ENCODE peak calls at places on chromosomes 2 and 18, in nine cellular contexts. One of them, this sample, is unnamed.

GRCh38 chr2:26568076-26568890 is 72.9 kb downstream of the CIB4 start:
- DNase-seq in cardiac muscle cell: no peak
- DNase-seq in prostate gland: no peak
- DNase-seq in spleen: peak
- DNase-seq in adrenal gland: no peak
- DNase-seq in brain microvascular endothelial cell: no peak
- DNase-seq in cardiac fibroblast: no peak
- DNase-seq in foreskin fibroblast: no peak
- DNase-seq in Panc1: no peak
- DNase-seq in this sample: no peak

GRCh38 chr2:74715071-74715791 is 61.2 kb downstream of the SEMA4F start:
- DNase-seq in cardiac muscle cell: peak
- DNase-seq in prostate gland: peak
- DNase-seq in adrenal gland: peak
- DNase-seq in spleen: peak
- DNase-seq in foreskin fibroblast: peak
- DNase-seq in Panc1: peak
- DNase-seq in brain microvascular endothelial cell: peak
- DNase-seq in cardiac fibroblast: peak
- DNase-seq in this sample: peak

GRCh38 chr2:119182046-119182445 is 23.5 kb upstream of the C1QL2 start:
- DNase-seq in brain microvascular endothelial cell: no peak
- DNase-seq in foreskin fibroblast: no peak
- DNase-seq in cardiac muscle cell: no peak
- DNase-seq in adrenal gland: no peak
- DNase-seq in prostate gland: no peak
- DNase-seq in spleen: no peak
- DNase-seq in cardiac fibroblast: no peak
- DNase-seq in Panc1: no peak
- DNase-seq in this sample: no peak

GRCh38 chr2:241272298-241272721 is 43.2 kb downstream of the HDLBP start:
- DNase-seq in cardiac muscle cell: peak
- DNase-seq in Panc1: no peak
- DNase-seq in adrenal gland: peak
- DNase-seq in spleen: peak
- DNase-seq in brain microvascular endothelial cell: no peak
- DNase-seq in cardiac fibroblast: no peak
- DNase-seq in prostate gland: peak
- DNase-seq in foreskin fibroblast: no peak
- DNase-seq in this sample: peak

GRCh38 chr2:43818761-43819160 is 19.9 kb downstream of the ABCG5 start:
- DNase-seq in cardiac muscle cell: no peak
- DNase-seq in prostate gland: no peak
- DNase-seq in cardiac fibroblast: peak
- DNase-seq in brain microvascular endothelial cell: peak
- DNase-seq in foreskin fibroblast: peak
- DNase-seq in adrenal gland: peak
- DNase-seq in Panc1: no peak
- DNase-seq in spleen: no peak
- DNase-seq in this sample: peak

GRCh38 chr2:174334278-174334715 is 457 bp upstream of the SP9 start:
- DNase-seq in foreskin fibroblast: no peak
- DNase-seq in adrenal gland: no peak
- DNase-seq in Panc1: no peak
- DNase-seq in brain microvascular endothelial cell: no peak
- DNase-seq in spleen: no peak
- DNase-seq in cardiac fibroblast: no peak
- DNase-seq in cardiac muscle cell: no peak
- DNase-seq in prostate gland: no peak
- DNase-seq in this sample: no peak

GRCh38 chr18:27188309-27188708 is 3.2 kb upstream of the CHST9 start:
- DNase-seq in prostate gland: no peak
- DNase-seq in cardiac fibroblast: no peak
- DNase-seq in brain microvascular endothelial cell: no peak
- DNase-seq in Panc1: no peak
- DNase-seq in spleen: no peak
- DNase-seq in cardiac muscle cell: no peak
- DNase-seq in foreskin fibroblast: no peak
- DNase-seq in adrenal gland: no peak
- DNase-seq in this sample: no peak

GRCh38 chr18:74255022-74255658 is 36.6 kb downstream of the CYB5A start:
- DNase-seq in prostate gland: peak
- DNase-seq in cardiac muscle cell: no peak
- DNase-seq in Panc1: no peak
- DNase-seq in cardiac fibroblast: no peak
- DNase-seq in adrenal gland: no peak
- DNase-seq in brain microvascular endothelial cell: no peak
- DNase-seq in spleen: no peak
- DNase-seq in foreskin fibroblast: no peak
- DNase-seq in this sample: peak

GRCh38 chr2:8430628-8431027 is 251.2 kb upstream of the ID2 start:
- DNase-seq in cardiac muscle cell: no peak
- DNase-seq in Panc1: no peak
- DNase-seq in adrenal gland: no peak
- DNase-seq in spleen: no peak
- DNase-seq in prostate gland: no peak
- DNase-seq in cardiac fibroblast: no peak
- DNase-seq in brain microvascular endothelial cell: no peak
- DNase-seq in foreskin fibroblast: no peak
- DNase-seq in this sample: no peak

GRCh38 chr2:190515687-190516086 is 18.8 kb downstream of the NEMP2 start:
- DNase-seq in cardiac muscle cell: no peak
- DNase-seq in prostate gland: no peak
- DNase-seq in Panc1: no peak
- DNase-seq in cardiac fibroblast: no peak
- DNase-seq in adrenal gland: no peak
- DNase-seq in foreskin fibroblast: no peak
- DNase-seq in brain microvascular endothelial cell: no peak
- DNase-seq in spleen: no peak
- DNase-seq in this sample: no peak

GRCh38 chr2:196066794-196067382 is 1.7 kb downstream of the DNAH7 start:
- DNase-seq in adrenal gland: no peak
- DNase-seq in cardiac muscle cell: peak
- DNase-seq in foreskin fibroblast: peak
- DNase-seq in brain microvascular endothelial cell: no peak
- DNase-seq in prostate gland: no peak
- DNase-seq in Panc1: no peak
- DNase-seq in spleen: no peak
- DNase-seq in cardiac fibroblast: peak
- DNase-seq in this sample: peak

GRCh38 chr2:107801498-107801897 is 25.2 kb upstream of the RGPD4 start:
- DNase-seq in foreskin fibroblast: no peak
- DNase-seq in adrenal gland: no peak
- DNase-seq in prostate gland: no peak
- DNase-seq in cardiac fibroblast: no peak
- DNase-seq in cardiac muscle cell: no peak
- DNase-seq in brain microvascular endothelial cell: no peak
- DNase-seq in Panc1: no peak
- DNase-seq in spleen: no peak
- DNase-seq in this sample: no peak

GRCh38 chr2:112706170-112706664 is 14.6 kb upstream of the NT5DC4 start:
- DNase-seq in prostate gland: no peak
- DNase-seq in Panc1: no peak
- DNase-seq in adrenal gland: no peak
- DNase-seq in cardiac muscle cell: no peak
- DNase-seq in brain microvascular endothelial cell: peak
- DNase-seq in spleen: no peak
- DNase-seq in foreskin fibroblast: no peak
- DNase-seq in cardiac fibroblast: no peak
- DNase-seq in this sample: peak

GRCh38 chr18:46488472-46489213 is 168.4 kb downstream of the LOXHD1 start:
- DNase-seq in Panc1: no peak
- DNase-seq in cardiac fibroblast: no peak
- DNase-seq in brain microvascular endothelial cell: no peak
- DNase-seq in adrenal gland: no peak
- DNase-seq in foreskin fibroblast: no peak
- DNase-seq in spleen: no peak
- DNase-seq in cardiac muscle cell: no peak
- DNase-seq in prostate gland: no peak
- DNase-seq in this sample: no peak

GRCh38 chr2:138823651-138824050 is 43.5 kb upstream of the NXPH2 start:
- DNase-seq in foreskin fibroblast: no peak
- DNase-seq in brain microvascular endothelial cell: no peak
- DNase-seq in cardiac fibroblast: no peak
- DNase-seq in adrenal gland: no peak
- DNase-seq in Panc1: no peak
- DNase-seq in cardiac muscle cell: no peak
- DNase-seq in prostate gland: no peak
- DNase-seq in spleen: no peak
- DNase-seq in this sample: no peak

GRCh38 chr2:80256396-80257167 is 48.0 kb downstream of the LRRTM1 start:
- DNase-seq in cardiac muscle cell: peak
- DNase-seq in adrenal gland: no peak
- DNase-seq in spleen: no peak
- DNase-seq in brain microvascular endothelial cell: no peak
- DNase-seq in cardiac fibroblast: peak
- DNase-seq in prostate gland: no peak
- DNase-seq in Panc1: no peak
- DNase-seq in foreskin fibroblast: no peak
- DNase-seq in this sample: peak

GRCh38 chr18:49648326-49648725 is 86.5 kb downstream of the LIPG start:
- DNase-seq in spleen: peak
- DNase-seq in adrenal gland: no peak
- DNase-seq in prostate gland: no peak
- DNase-seq in cardiac fibroblast: no peak
- DNase-seq in Panc1: no peak
- DNase-seq in foreskin fibroblast: no peak
- DNase-seq in brain microvascular endothelial cell: no peak
- DNase-seq in cardiac muscle cell: no peak
- DNase-seq in this sample: no peak

GRCh38 chr18:49647496-49648168 is 85.8 kb downstream of the LIPG start:
- DNase-seq in Panc1: no peak
- DNase-seq in adrenal gland: no peak
- DNase-seq in prostate gland: no peak
- DNase-seq in cardiac fibroblast: peak
- DNase-seq in foreskin fibroblast: peak
- DNase-seq in cardiac muscle cell: no peak
- DNase-seq in spleen: peak
- DNase-seq in brain microvascular endothelial cell: peak
- DNase-seq in this sample: no peak

GRCh38 chr18:49645836-49646235 is 84.0 kb downstream of the LIPG start:
- DNase-seq in brain microvascular endothelial cell: peak
- DNase-seq in Panc1: no peak
- DNase-seq in cardiac fibroblast: peak
- DNase-seq in prostate gland: no peak
- DNase-seq in spleen: peak
- DNase-seq in adrenal gland: no peak
- DNase-seq in cardiac muscle cell: no peak
- DNase-seq in foreskin fibroblast: peak
- DNase-seq in this sample: peak

GRCh38 chr18:49646864-49647263 is 85.0 kb downstream of the LIPG start:
- DNase-seq in brain microvascular endothelial cell: no peak
- DNase-seq in cardiac muscle cell: no peak
- DNase-seq in foreskin fibroblast: no peak
- DNase-seq in cardiac fibroblast: no peak
- DNase-seq in spleen: peak
- DNase-seq in Panc1: no peak
- DNase-seq in adrenal gland: no peak
- DNase-seq in prostate gland: no peak
- DNase-seq in this sample: no peak

GRCh38 chr18:49645196-49645595 is 83.3 kb downstream of the LIPG start:
- DNase-seq in prostate gland: no peak
- DNase-seq in adrenal gland: no peak
- DNase-seq in cardiac fibroblast: no peak
- DNase-seq in spleen: peak
- DNase-seq in foreskin fibroblast: no peak
- DNase-seq in Panc1: no peak
- DNase-seq in brain microvascular endothelial cell: no peak
- DNase-seq in cardiac muscle cell: no peak
- DNase-seq in this sample: no peak
- TF ChIP-seq CTCF in prostate gland: no peak
- TF ChIP-seq CTCF in adrenal gland: no peak
- TF ChIP-seq CTCF in cardiac fibroblast: no peak
- TF ChIP-seq CTCF in spleen: no peak
- TF ChIP-seq CTCF in foreskin fibroblast: no peak
- TF ChIP-seq CTCF in Panc1: no peak
- TF ChIP-seq CTCF in brain microvascular endothelial cell: no peak
- TF ChIP-seq CTCF in cardiac muscle cell: no peak
- TF ChIP-seq CTCF in this sample: no peak

GRCh38 chr18:76953186-76953982 is 131.0 kb downstream of the ZNF236 start:
- DNase-seq in prostate gland: peak
- DNase-seq in cardiac fibroblast: no peak
- DNase-seq in adrenal gland: peak
- DNase-seq in foreskin fibroblast: no peak
- DNase-seq in spleen: no peak
- DNase-seq in Panc1: no peak
- DNase-seq in brain microvascular endothelial cell: no peak
- DNase-seq in cardiac muscle cell: no peak
- DNase-seq in this sample: peak
- H3K4me3 ChIP-seq in prostate gland: no peak
- H3K4me3 ChIP-seq in cardiac fibroblast: no peak
- H3K4me3 ChIP-seq in adrenal gland: no peak
- H3K4me3 ChIP-seq in foreskin fibroblast: no peak
- H3K4me3 ChIP-seq in spleen: no peak
- H3K4me3 ChIP-seq in Panc1: no peak
- H3K4me3 ChIP-seq in brain microvascular endothelial cell: no peak
- H3K4me3 ChIP-seq in cardiac muscle cell: no peak
- H3K4me3 ChIP-seq in this sample: no peak

GRCh38 chr2:105092797-105093196 is 54.9 kb downstream of the MRPS9 start:
- DNase-seq in prostate gland: no peak
- DNase-seq in cardiac muscle cell: no peak
- DNase-seq in adrenal gland: no peak
- DNase-seq in Panc1: no peak
- DNase-seq in foreskin fibroblast: no peak
- DNase-seq in spleen: no peak
- DNase-seq in cardiac fibroblast: no peak
- DNase-seq in brain microvascular endothelial cell: no peak
- DNase-seq in this sample: no peak
- TF ChIP-seq CTCF in prostate gland: no peak
- TF ChIP-seq CTCF in cardiac muscle cell: no peak
- TF ChIP-seq CTCF in adrenal gland: no peak
- TF ChIP-seq CTCF in Panc1: no peak
- TF ChIP-seq CTCF in foreskin fibroblast: no peak
- TF ChIP-seq CTCF in spleen: no peak
- TF ChIP-seq CTCF in cardiac fibroblast: no peak
- TF ChIP-seq CTCF in brain microvascular endothelial cell: no peak
- TF ChIP-seq CTCF in this sample: no peak

DNA sequence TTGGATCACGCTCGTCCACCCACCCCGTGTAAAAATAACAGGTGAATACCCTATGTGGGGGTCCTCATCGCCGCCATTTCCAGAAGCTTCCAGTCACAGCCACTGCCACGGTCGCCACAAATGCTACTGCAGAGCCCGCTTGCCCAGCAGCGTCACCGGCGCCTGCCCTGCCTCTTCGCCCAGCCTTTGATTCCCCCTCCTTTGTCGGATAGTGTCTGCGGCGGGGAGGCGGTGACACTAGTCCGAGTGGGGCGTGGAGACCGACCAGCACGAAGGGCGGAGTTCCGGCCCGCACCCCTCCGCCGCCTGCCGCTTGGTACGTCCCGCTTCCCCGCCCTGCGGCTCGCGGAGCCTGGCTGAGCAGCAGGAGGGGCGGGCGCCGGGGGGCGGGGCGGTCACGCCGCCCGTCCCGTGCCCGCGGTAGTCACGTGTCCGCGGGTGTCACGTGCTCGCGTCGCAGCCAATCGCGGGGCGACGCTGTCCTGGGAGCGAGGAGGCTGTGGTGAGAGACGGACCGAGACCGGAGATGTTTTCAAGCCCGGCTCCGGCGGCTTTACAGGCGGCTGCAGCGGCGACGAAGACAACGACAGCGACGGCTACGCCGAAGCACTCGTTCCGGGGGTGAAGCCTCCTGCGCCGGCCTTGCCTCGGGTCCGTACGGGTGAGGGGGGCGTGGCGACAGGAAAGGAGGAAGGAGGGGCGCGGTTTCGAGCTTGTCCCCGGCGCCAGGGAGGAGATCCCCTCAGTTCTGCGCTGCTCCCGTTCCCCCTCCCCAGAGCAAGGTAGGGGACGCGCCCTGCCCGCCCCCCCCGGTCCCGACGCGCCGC is at the start of gene ANKRD12:
- DNase-seq in cardiac fibroblast: peak
- DNase-seq in Panc1: peak
- DNase-seq in spleen: peak
- DNase-seq in cardiac muscle cell: peak
- DNase-seq in adrenal gland: peak
- DNase-seq in brain microvascular endothelial cell: peak
- DNase-seq in prostate gland: peak
- DNase-seq in foreskin fibroblast: peak
- DNase-seq in this sample: peak
- H3K4me3 ChIP-seq in cardiac fibroblast: peak
- H3K4me3 ChIP-seq in Panc1: peak
- H3K4me3 ChIP-seq in spleen: peak
- H3K4me3 ChIP-seq in cardiac muscle cell: peak
- H3K4me3 ChIP-seq in adrenal gland: peak
- H3K4me3 ChIP-seq in brain microvascular endothelial cell: peak
- H3K4me3 ChIP-seq in prostate gland: peak
- H3K4me3 ChIP-seq in foreskin fibroblast: peak
- H3K4me3 ChIP-seq in this sample: peak